ENCODE peak calls at places on chromosomes 1 and 21, in four cellular contexts. X is WTC11, Q is fibroblast of the aortic adventitia, G is fibroblast of lung. A is an unnamed sample.

GRCh38 chr1:222889445-222889844 is 74.6 kb downstream of the DISP1 start:
- DNase-seq in X (no peak), Q (no peak), G (no peak), A (peak)

GRCh38 chr1:165075725-165076370 is 280.7 kb downstream of the LMX1A start:
- DNase-seq in X (peak), Q (peak), G (peak), A (peak)

GRCh38 chr1:182955596-182956588 is 2.9 kb upstream of the SHCBP1L start:
- DNase-seq in X (no peak), Q (peak), G (peak), A (peak)

GRCh38 chr1:172380441-172381244 is 39.8 kb upstream of the C1orf105 start:
- DNase-seq in X (no peak), Q (no peak), G (peak), A (no peak)

GRCh38 chr1:52602328-52603300 is at the start of gene GPX7:
- DNase-seq in X (peak), Q (peak), G (peak), A (no peak)

GRCh38 chr1:192807221-192807967 is 1.4 kb upstream of the RGS2 start:
- DNase-seq in X (no peak), Q (peak), G (peak), A (peak)

GRCh38 chr21:38993561-38993960 is 187.8 kb downstream of the ETS2 start:
- DNase-seq in X (no peak), Q (peak), G (peak), A (peak)

GRCh38 chr1:50110656-50111055 is 1.9 kb downstream of the ELAVL4 start:
- DNase-seq in X (peak), Q (no peak), G (no peak), A (no peak)

GRCh38 chr1:41728403-41729202 is 190.1 kb downstream of the HIVEP3 start:
- DNase-seq in X (no peak), Q (no peak), G (no peak), A (no peak)

DNA sequence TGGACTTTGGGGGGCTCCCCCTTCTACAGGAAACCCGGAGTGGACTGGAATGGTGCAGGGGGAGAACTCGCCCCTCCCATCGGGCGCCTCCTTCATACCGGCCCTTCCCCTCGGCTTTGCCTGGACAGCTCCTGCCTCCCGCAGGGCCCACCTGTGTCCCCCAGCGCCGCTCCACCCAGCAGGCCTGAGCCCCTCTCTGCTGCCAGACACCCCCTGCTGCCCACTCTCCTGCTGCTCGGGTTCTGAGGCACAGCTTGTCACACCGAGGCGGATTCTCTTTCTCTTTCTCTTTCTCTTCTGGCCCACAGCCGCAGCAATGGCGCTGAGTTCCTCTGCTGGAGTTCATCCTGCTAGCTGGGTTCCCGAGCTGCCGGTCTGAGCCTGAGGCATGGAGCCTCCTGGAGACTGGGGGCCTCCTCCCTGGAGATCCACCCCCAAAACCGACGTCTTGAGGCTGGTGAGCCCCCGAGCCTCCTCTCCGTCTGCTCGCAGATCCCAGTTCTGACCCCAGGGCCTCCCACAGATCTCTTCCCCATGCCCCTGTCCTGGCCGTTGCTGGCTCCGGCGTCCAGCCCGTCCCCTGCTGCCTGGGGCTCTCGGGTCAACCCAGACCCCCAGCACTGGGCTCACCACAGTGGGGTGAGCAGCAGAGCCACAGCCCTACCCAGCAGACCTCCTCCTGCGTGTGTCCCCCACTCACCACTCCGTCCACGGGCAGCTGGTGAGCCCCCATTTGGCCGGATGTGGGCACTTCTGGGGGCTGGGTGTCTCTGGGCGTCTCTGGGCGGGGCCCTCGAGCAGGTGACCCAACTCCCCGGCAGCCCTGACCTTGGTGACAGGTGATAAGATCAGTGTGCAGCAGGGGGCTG is at the start of gene TNFRSF14:
- DNase-seq in X (no peak), Q (peak), G (peak), A (peak)
- TF ChIP-seq CTCF in X (no peak), Q (peak), G (peak), A (no peak)

GRCh38 chr1:3068400-3069361 is at the start of gene PRDM16:
- DNase-seq in X (peak), Q (peak), G (peak), A (no peak)

GRCh38 chr1:3070304-3070653 is 1.3 kb downstream of the PRDM16 start:
- DNase-seq in X (no peak), Q (no peak), G (peak), A (no peak)

GRCh38 chr1:3070654-3071506 is 1.9 kb downstream of the PRDM16 start:
- DNase-seq in X (peak), Q (no peak), G (peak), A (no peak)

GRCh38 chr1:3067671-3068399 is 1.2 kb upstream of the PRDM16 start:
- DNase-seq in X (peak), Q (no peak), G (no peak), A (no peak)

DNA sequence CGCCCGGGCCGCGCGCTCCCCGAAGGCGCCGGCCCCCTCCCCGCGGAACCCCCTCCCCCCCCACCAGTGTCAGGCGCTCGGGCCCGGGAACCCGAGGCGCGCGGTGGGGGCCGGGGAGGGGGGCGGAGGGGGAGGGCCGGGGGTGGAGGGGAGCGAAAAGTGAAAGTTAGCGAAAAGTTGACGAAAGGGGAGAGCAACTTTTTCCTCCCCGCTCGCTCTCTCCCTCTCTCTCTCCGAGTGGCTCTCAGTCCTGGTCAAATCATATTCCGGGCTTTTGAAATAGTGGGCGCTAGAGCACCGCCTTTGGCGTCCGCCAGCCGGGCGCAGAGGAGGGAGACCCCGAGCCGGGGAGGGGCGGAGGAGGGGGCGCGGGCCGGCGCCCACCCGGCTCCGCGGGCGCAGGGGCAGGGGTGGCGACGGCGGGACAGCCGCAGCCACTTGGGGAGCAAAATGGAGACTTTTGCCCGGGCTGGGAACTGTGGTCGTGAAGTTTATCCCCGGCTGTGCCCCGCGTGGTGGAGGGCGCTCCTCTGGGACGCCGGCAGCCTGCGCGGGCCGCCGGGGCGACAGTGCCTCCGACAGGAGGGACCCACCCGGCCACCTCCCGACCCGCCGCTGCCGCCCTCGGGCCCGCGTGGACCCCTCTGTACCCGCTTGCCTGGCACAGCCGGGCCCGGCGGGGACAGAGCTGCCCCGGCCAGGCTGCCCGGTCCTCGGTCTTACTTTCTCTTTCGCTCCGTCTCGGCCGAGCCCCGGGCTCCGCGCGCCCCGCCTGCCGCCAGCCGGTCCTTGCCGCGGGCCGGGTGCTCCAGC is 694 bp downstream of the PRDM16 start:
- DNase-seq in X (peak), Q (peak), G (peak), A (no peak)
- TF ChIP-seq CTCF in X (no peak), Q (peak), G (peak), A (no peak)

GRCh38 chr21:29288239-29288638 is 10.5 kb upstream of the BACH1 start:
- DNase-seq in X (no peak), Q (no peak), G (no peak), A (peak)
- TF ChIP-seq CTCF in X (no peak), Q (no peak), G (no peak), A (no peak)

GRCh38 chr1:18575620-18576019 is 55.0 kb upstream of the PAX7 start:
- DNase-seq in X (peak), Q (no peak), G (peak), A (no peak)
- TF ChIP-seq CTCF in X (peak), Q (no peak), G (no peak), A (no peak)

DNA sequence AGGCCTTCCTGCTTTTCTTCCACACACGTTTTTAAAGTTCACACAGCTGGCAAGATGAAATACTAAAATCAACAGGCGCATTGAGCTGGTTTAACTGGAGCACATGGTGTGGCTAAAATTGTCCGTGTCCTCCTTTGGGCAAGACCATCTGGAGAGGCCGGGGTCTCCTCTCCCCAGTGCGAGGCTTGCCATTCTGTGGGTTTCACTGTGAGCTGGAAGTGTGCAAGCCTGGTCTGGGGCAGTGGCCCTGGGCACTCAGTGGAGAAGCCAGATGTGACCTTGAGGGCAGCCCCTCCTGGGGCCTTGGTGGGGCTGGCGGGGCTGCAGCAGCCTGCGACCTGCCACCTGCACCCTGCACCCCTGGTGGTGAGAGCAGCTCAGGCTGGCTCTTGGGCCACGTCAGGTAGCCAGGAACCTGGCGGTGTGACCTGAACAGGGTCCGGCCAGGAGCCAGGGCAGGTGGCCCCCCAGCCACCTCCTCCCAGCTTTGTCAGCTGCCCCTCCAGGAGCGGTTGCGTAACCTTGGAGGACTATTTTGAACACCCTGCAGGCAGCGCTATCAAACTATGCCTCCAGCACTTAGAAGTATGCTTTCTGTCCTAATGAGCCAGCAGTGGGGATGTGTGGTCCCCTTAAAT is 52.4 kb downstream of the SLC37A1 start:
- DNase-seq in X (peak), Q (no peak), G (no peak), A (no peak)
- TF ChIP-seq CTCF in X (no peak), Q (no peak), G (no peak), A (no peak)

GRCh38 chr21:45473496-45474322 is 68.5 kb downstream of the SLC19A1 start:
- DNase-seq in X (no peak), Q (no peak), G (no peak), A (no peak)
- TF ChIP-seq CTCF in X (no peak), Q (no peak), G (no peak), A (no peak)

DNA sequence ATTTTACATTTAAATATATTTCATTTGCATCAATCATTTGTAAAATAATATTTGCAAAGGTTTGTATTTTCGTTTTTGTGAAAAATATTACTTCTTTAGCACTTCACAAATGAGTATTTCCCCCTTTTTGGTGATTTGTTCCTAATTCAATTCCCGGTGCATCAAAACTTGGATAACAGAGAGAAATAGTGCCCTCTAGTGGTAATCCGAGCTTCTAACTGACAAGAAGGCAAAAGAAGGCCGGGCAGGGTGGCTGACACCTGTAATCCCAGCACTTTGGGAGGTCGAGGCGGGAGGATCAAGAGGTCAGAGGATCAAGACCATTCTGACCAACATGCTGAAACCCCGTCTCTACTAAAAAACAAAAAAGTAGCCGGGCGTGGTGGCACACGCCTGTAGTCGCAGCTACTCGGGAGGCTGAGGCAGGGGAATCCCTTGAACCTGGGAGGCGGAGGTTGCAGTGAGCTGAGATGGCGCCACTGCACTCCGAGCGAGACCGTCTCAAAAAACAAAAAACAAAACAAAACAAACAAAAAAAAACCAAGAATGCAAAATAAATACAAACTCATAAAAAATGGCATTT is 137.7 kb downstream of the COL11A1 start:
- DNase-seq in X (peak), Q (peak), G (peak), A (peak)
- TF ChIP-seq CTCF in X (peak), Q (peak), G (peak), A (peak)

A was measured in MCF 10A.